ENCODE peak calls at places on chromosomes 1 and 21, in six cellular contexts. One of them, this sample, is unnamed.

GRCh38 chr1:198007687-198008627 is 90.8 kb downstream of the LHX9 start:
- DNase-seq in upper lobe of right lung: no peak
- DNase-seq in iris pigment epithelial cell: peak; percentile 5
- DNase-seq in hepatocyte: no peak
- DNase-seq in NCI-H1417 treated with DMSO at 0.1 percent for 48 hours: no peak
- DNase-seq in naive thymus-derived CD8-positive, alpha-beta T cell: no peak
- DNase-seq in this sample: no peak

GRCh38 chr1:202935863-202936262 is 8.8 kb upstream of the KLHL12 start:
- DNase-seq in upper lobe of right lung: no peak
- DNase-seq in iris pigment epithelial cell: no peak
- DNase-seq in hepatocyte: no peak
- DNase-seq in NCI-H1417 treated with DMSO at 0.1 percent for 48 hours: no peak
- DNase-seq in naive thymus-derived CD8-positive, alpha-beta T cell: no peak
- DNase-seq in this sample: no peak

GRCh38 chr21:9837946-9838801 is 683.2 kb upstream of the TPTE start:
- DNase-seq in upper lobe of right lung: peak; percentile 71
- DNase-seq in iris pigment epithelial cell: no peak
- DNase-seq in hepatocyte: peak; percentile 21
- DNase-seq in NCI-H1417 treated with DMSO at 0.1 percent for 48 hours: no peak
- DNase-seq in naive thymus-derived CD8-positive, alpha-beta T cell: no peak
- DNase-seq in this sample: no peak

GRCh38 chr1:204826970-204827369 is 43.7 kb upstream of the NFASC start:
- DNase-seq in upper lobe of right lung: no peak
- DNase-seq in iris pigment epithelial cell: no peak
- DNase-seq in hepatocyte: peak; percentile 40
- DNase-seq in NCI-H1417 treated with DMSO at 0.1 percent for 48 hours: no peak
- DNase-seq in naive thymus-derived CD8-positive, alpha-beta T cell: no peak
- DNase-seq in this sample: no peak

GRCh38 chr1:170707959-170708666 is 44.2 kb downstream of the PRRX1 start:
- DNase-seq in upper lobe of right lung: no peak
- DNase-seq in iris pigment epithelial cell: peak; percentile 98
- DNase-seq in hepatocyte: no peak
- DNase-seq in NCI-H1417 treated with DMSO at 0.1 percent for 48 hours: no peak
- DNase-seq in naive thymus-derived CD8-positive, alpha-beta T cell: no peak
- DNase-seq in this sample: peak; percentile 76

GRCh38 chr21:33325222-33326067 is 675 bp downstream of the IFNAR1 start:
- DNase-seq in upper lobe of right lung: peak; percentile 85
- DNase-seq in iris pigment epithelial cell: peak; percentile 77
- DNase-seq in hepatocyte: peak; percentile 83
- DNase-seq in NCI-H1417 treated with DMSO at 0.1 percent for 48 hours: peak; percentile 26
- DNase-seq in naive thymus-derived CD8-positive, alpha-beta T cell: no peak
- DNase-seq in this sample: peak; percentile 30

GRCh38 chr1:203751051-203751450 is 13.9 kb upstream of the LAX1 start:
- DNase-seq in upper lobe of right lung: no peak
- DNase-seq in iris pigment epithelial cell: peak; percentile 83
- DNase-seq in hepatocyte: peak; percentile 35
- DNase-seq in NCI-H1417 treated with DMSO at 0.1 percent for 48 hours: no peak
- DNase-seq in naive thymus-derived CD8-positive, alpha-beta T cell: no peak
- DNase-seq in this sample: no peak

GRCh38 chr21:15437873-15438272 is 291.9 kb upstream of the USP25 start:
- DNase-seq in upper lobe of right lung: no peak
- DNase-seq in iris pigment epithelial cell: peak; percentile 65
- DNase-seq in hepatocyte: no peak
- DNase-seq in NCI-H1417 treated with DMSO at 0.1 percent for 48 hours: no peak
- DNase-seq in naive thymus-derived CD8-positive, alpha-beta T cell: no peak
- DNase-seq in this sample: no peak

GRCh38 chr1:212565571-212566305 is 42.8 kb upstream of the ATF3 start:
- DNase-seq in upper lobe of right lung: no peak
- DNase-seq in iris pigment epithelial cell: no peak
- DNase-seq in hepatocyte: no peak
- DNase-seq in NCI-H1417 treated with DMSO at 0.1 percent for 48 hours: no peak
- DNase-seq in naive thymus-derived CD8-positive, alpha-beta T cell: no peak
- DNase-seq in this sample: no peak

GRCh38 chr21:23789864-23790263 is 1817.4 kb downstream of the MRPL39 start:
- DNase-seq in upper lobe of right lung: no peak
- DNase-seq in iris pigment epithelial cell: no peak
- DNase-seq in hepatocyte: no peak
- DNase-seq in NCI-H1417 treated with DMSO at 0.1 percent for 48 hours: no peak
- DNase-seq in naive thymus-derived CD8-positive, alpha-beta T cell: no peak
- DNase-seq in this sample: no peak

GRCh38 chr1:2314297-2314802 is 77.0 kb downstream of the MORN1 start:
- DNase-seq in upper lobe of right lung: peak; percentile 88
- DNase-seq in iris pigment epithelial cell: peak; percentile 33
- DNase-seq in hepatocyte: peak; percentile 94
- DNase-seq in NCI-H1417 treated with DMSO at 0.1 percent for 48 hours: no peak
- DNase-seq in naive thymus-derived CD8-positive, alpha-beta T cell: no peak
- DNase-seq in this sample: no peak

GRCh38 chr1:1630965-1631792 is 794 bp upstream of the MMP23B start:
- DNase-seq in upper lobe of right lung: peak; percentile 77
- DNase-seq in iris pigment epithelial cell: no peak
- DNase-seq in hepatocyte: peak; percentile 65
- DNase-seq in NCI-H1417 treated with DMSO at 0.1 percent for 48 hours: no peak
- DNase-seq in naive thymus-derived CD8-positive, alpha-beta T cell: peak; percentile 36
- DNase-seq in this sample: no peak

GRCh38 chr1:74733616-74734484 is 898 bp downstream of the TYW3 start:
- DNase-seq in upper lobe of right lung: no peak
- DNase-seq in iris pigment epithelial cell: peak; percentile 81
- DNase-seq in hepatocyte: no peak
- DNase-seq in NCI-H1417 treated with DMSO at 0.1 percent for 48 hours: peak; percentile 58
- DNase-seq in naive thymus-derived CD8-positive, alpha-beta T cell: peak; percentile 70
- DNase-seq in this sample: no peak

GRCh38 chr21:44869860-44870747 is 3.4 kb downstream of the PTTG1IP start:
- DNase-seq in upper lobe of right lung: peak; percentile 52
- DNase-seq in iris pigment epithelial cell: peak; percentile 98
- DNase-seq in hepatocyte: peak; percentile 90
- DNase-seq in NCI-H1417 treated with DMSO at 0.1 percent for 48 hours: no peak
- DNase-seq in naive thymus-derived CD8-positive, alpha-beta T cell: no peak
- DNase-seq in this sample: peak; percentile 71

GRCh38 chr1:3688836-3689750 is 36.8 kb downstream of the TP73 start:
- DNase-seq in upper lobe of right lung: no peak
- DNase-seq in iris pigment epithelial cell: no peak
- DNase-seq in hepatocyte: no peak
- DNase-seq in NCI-H1417 treated with DMSO at 0.1 percent for 48 hours: no peak
- DNase-seq in naive thymus-derived CD8-positive, alpha-beta T cell: no peak
- DNase-seq in this sample: no peak